ENCODE peak calls at places on chromosomes 12 and 14, in five cellular contexts. F, S, Q, D and W are unnamed samples.

GRCh38 chr12:53055471-53056266 is 5.8 kb downstream of the TNS2 start:
- DNase-seq in F (no peak), D (no peak), Q (no peak), S (no peak), W (no peak)

GRCh38 chr14:91753501-91754128 is 21.7 kb upstream of the CATSPERB start:
- DNase-seq in S (peak; percentile 45), D (no peak), Q (no peak), F (no peak), W (peak; percentile 54)

GRCh38 chr14:60622210-60622919 is 26.9 kb downstream of the SIX1 start:
- DNase-seq in D (no peak), F (no peak), Q (peak; percentile 26), S (no peak), W (no peak)

GRCh38 chr12:75478395-75478794 is 2.2 kb upstream of the GLIPR1 start:
- DNase-seq in F (no peak), S (peak; percentile 20), Q (peak; percentile 78), D (no peak), W (peak; percentile 28)

GRCh38 chr12:28611115-28611435 is 420.8 kb downstream of the CCDC91 start:
- DNase-seq in F (no peak), Q (peak; percentile 93), D (no peak), S (peak; percentile 91), W (peak; percentile 78)

GRCh38 chr12:70645494-70646317 is 8.5 kb upstream of the PTPRB start:
- DNase-seq in F (no peak), D (peak; percentile 28), Q (peak; percentile 85), S (peak; percentile 87), W (peak; percentile 86)

GRCh38 chr14:103698380-103699260 is 16.6 kb downstream of the XRCC3 start:
- DNase-seq in S (no peak), F (no peak), Q (no peak), D (no peak), W (peak; percentile 72)

GRCh38 chr12:71504471-71504852 is 64.9 kb downstream of the LGR5 start:
- DNase-seq in F (no peak), S (no peak), Q (no peak), D (no peak), W (no peak)

GRCh38 chr12:54950071-54950727 is 34.4 kb downstream of the TESPA1 start:
- DNase-seq in F (no peak), S (no peak), Q (no peak), D (no peak), W (no peak)

GRCh38 chr12:114638790-114639435 is 45.1 kb downstream of the TBX3 start:
- DNase-seq in F (peak; percentile 65), D (no peak), Q (no peak), S (no peak), W (no peak)

GRCh38 chr14:69093551-69094421 is 59.1 kb downstream of the DCAF5 start:
- DNase-seq in F (no peak), D (peak; percentile 8), Q (peak; percentile 61), S (peak; percentile 47), W (no peak)

GRCh38 chr12:122669397-122670070 is 33.6 kb downstream of the HCAR2 start:
- DNase-seq in F (no peak), D (no peak), Q (peak; percentile 66), S (no peak), W (peak; percentile 17)

GRCh38 chr12:53856132-53856531 is 82.5 kb upstream of the HOXC13 start:
- DNase-seq in Q (no peak), S (no peak), F (no peak), D (no peak), W (no peak)

GRCh38 chr12:1744932-1745331 is 54.1 kb downstream of the ADIPOR2 start:
- DNase-seq in F (no peak), D (no peak), S (no peak), Q (peak; percentile 35), W (no peak)

GRCh38 chr12:64318605-64319004 is 72.0 kb downstream of the C12orf56 start:
- DNase-seq in D (peak; percentile 35), S (no peak), Q (peak; percentile 4), F (peak; percentile 65), W (peak; percentile 36)

GRCh38 chr12:111686574-111687105 is 787 bp downstream of the ACAD10 start:
- DNase-seq in Q (peak; percentile 44), D (no peak), F (no peak), S (no peak), W (no peak)

GRCh38 chr12:38154096-38155019 is 162.2 kb upstream of the ALG10B start:
- DNase-seq in S (no peak), Q (no peak), F (no peak), D (no peak), W (no peak)

GRCh38 chr12:103832048-103832798 is 8.8 kb downstream of the NT5DC3 start:
- DNase-seq in Q (no peak), D (no peak), F (no peak), S (no peak), W (no peak)

DNA sequence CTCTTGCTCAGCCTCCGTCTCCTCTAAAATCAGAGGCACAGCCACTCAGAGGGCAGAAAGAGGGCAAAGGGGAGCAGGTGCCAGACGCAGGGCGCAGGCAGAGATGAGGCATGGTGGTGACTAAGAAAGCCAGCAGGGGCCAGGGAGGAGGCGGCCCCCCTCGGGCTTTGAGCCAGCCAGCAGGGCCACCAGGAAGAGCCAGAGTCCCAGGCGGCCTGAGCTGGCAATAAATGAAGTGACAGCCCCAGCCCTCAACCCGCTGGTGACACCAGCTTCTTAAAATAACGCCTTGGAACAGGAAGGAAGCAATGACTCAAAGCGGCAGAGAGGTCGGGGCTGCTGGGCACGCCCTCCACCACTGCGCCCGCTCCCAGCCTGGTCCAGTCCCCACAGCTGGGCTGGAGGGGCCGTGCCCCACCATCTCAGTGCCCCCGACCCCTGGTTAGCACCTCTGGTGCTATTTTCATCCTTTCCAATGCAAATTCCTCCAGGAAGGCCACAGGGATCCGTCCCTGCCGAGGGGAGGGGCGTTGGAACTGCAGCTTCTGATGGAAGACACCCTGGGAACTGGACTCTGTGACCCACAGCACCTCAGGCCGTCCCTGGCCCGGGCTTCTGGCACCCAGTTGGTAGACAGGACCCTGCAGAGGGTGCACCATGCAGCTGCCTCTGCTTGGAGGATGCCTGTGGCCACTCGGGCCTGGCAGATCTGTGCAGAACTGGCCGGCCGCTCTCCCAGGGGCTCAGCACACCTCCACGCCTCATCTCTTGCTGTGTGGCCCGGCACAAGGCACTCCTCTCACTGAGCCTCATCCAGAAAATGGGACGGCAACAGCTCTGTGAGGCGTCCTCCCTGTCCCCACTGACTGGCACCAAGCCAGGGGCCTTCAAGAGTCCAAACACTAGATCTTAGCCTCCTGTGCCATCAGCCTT is 113.7 kb downstream of the NCOR2 start:
- DNase-seq in D (no peak), S (no peak), F (no peak), Q (peak; percentile 55), W (peak; percentile 45)
- TF ChIP-seq CTCF in D (no peak), S (no peak), F (no peak), Q (peak; percentile 6), W (no peak)

GRCh38 chr12:113226696-113227095 is 5.4 kb downstream of the TPCN1 start:
- DNase-seq in Q (no peak), S (no peak), D (no peak), F (no peak), W (no peak)
- TF ChIP-seq CTCF in Q (no peak), S (no peak), D (no peak), F (no peak), W (no peak)

GRCh38 chr12:49188205-49188915 is 520 bp downstream of the TUBA1A start:
- DNase-seq in D (peak; percentile 36), Q (peak; percentile 42), F (peak; percentile 63), S (peak; percentile 77), W (peak; percentile 74)

GRCh38 chr12:49189731-49190314 is 943 bp upstream of the TUBA1A start:
- DNase-seq in Q (no peak), D (no peak), S (no peak), F (no peak), W (no peak)

GRCh38 chr12:49190317-49190716 is 1.4 kb upstream of the TUBA1A start:
- DNase-seq in D (no peak), Q (no peak), S (no peak), F (no peak), W (no peak)

GRCh38 chr12:49187184-49187583 is 1.7 kb downstream of the TUBA1A start:
- DNase-seq in S (peak; percentile 27), F (no peak), D (no peak), Q (peak; percentile 61), W (peak; percentile 18)

GRCh38 chr12:49188916-49189367 is at the start of gene TUBA1A:
- DNase-seq in Q (peak; percentile 100), S (peak; percentile 97), D (peak; percentile 89), F (peak; percentile 95), W (peak; percentile 94)
- TF ChIP-seq CTCF in Q (no peak), S (no peak), D (no peak), F (no peak), W (no peak)

GRCh38 chr12:91177380-91177779 is 5.2 kb downstream of the DCN start:
- DNase-seq in F (no peak), S (no peak), D (no peak), Q (peak; percentile 41), W (no peak)

GRCh38 chr12:91178801-91179200 is 3.8 kb downstream of the DCN start:
- DNase-seq in D (no peak), S (no peak), F (no peak), Q (no peak), W (no peak)

GRCh38 chr12:91180162-91180561 is 2.5 kb downstream of the DCN start:
- DNase-seq in F (no peak), D (no peak), S (no peak), Q (no peak), W (no peak)

GRCh38 chr12:91179315-91179714 is 3.3 kb downstream of the DCN start:
- DNase-seq in F (no peak), D (no peak), S (no peak), Q (peak; percentile 21), W (peak; percentile 17)

GRCh38 chr12:91178139-91178561 is 4.5 kb downstream of the DCN start:
- DNase-seq in Q (peak; percentile 62), D (no peak), F (no peak), S (peak; percentile 6), W (peak; percentile 26)
- TF ChIP-seq CTCF in Q (peak; percentile 70), D (no peak), F (no peak), S (peak; percentile 64), W (peak; percentile 55)

GRCh38 chr12:128190614-128191013 is 76.4 kb upstream of the TMEM132C start:
- DNase-seq in D (no peak), S (no peak), F (no peak), Q (no peak), W (no peak)
- TF ChIP-seq CTCF in D (no peak), S (no peak), F (no peak), Q (no peak), W (no peak)

GRCh38 chr12:46373303-46374182 is 970 bp upstream of the SLC38A2 start:
- DNase-seq in D (peak; percentile 67), Q (peak; percentile 68), S (peak; percentile 58), F (peak; percentile 70), W (peak; percentile 52)
- TF ChIP-seq CTCF in D (no peak), Q (peak; percentile 35), S (peak; percentile 1), F (no peak), W (no peak)